ENCODE peak calls at places on chromosomes 5 and 9, in five cellular contexts. F, J, E, D and L are unnamed samples.

GRCh38 chr5:133825631-133826289 is 142.7 kb downstream of the C5orf15 start:
- DNase-seq in J (no peak), E (peak), F (no peak), D (peak), L (no peak)

GRCh38 chr5:58543723-58544122 is 39.2 kb upstream of the RAB3C start:
- DNase-seq in E (no peak), F (no peak), D (no peak), J (no peak), L (no peak)

GRCh38 chr9:109912726-109913460 is 132.9 kb downstream of the PALM2AKAP2 start:
- DNase-seq in J (no peak), E (no peak), D (no peak), F (no peak), L (no peak)

GRCh38 chr5:173271371-173271770 is 36.4 kb upstream of the NKX2-5 start:
- DNase-seq in F (no peak), D (no peak), E (no peak), J (no peak), L (peak)

GRCh38 chr5:38018011-38018410 is 178.2 kb upstream of the GDNF start:
- DNase-seq in E (no peak), D (no peak), F (peak), J (no peak), L (no peak)

GRCh38 chr5:131622633-131623032 is 12.4 kb downstream of the RAPGEF6 start:
- DNase-seq in F (no peak), E (no peak), J (no peak), D (no peak), L (no peak)

GRCh38 chr5:138179277-138179857 is 455 bp downstream of the KIF20A start:
- DNase-seq in E (no peak), F (peak), D (no peak), J (peak), L (no peak)

GRCh38 chr5:100838048-100838473 is 65.0 kb downstream of the ST8SIA4 start:
- DNase-seq in D (no peak), E (no peak), F (no peak), J (no peak), L (no peak)

GRCh38 chr9:76302947-76303550 is 91.2 kb downstream of the RFK start:
- DNase-seq in D (no peak), J (no peak), F (peak), E (no peak), L (peak)

GRCh38 chr9:33236571-33236970 is 3.4 kb upstream of the SPINK4 start:
- DNase-seq in D (no peak), J (no peak), F (no peak), E (no peak), L (no peak)

GRCh38 chr5:17217421-17218352 is at the start of gene BASP1:
- DNase-seq in D (peak), F (peak), E (peak), J (no peak), L (peak)

GRCh38 chr9:91824151-91824550 is 125.9 kb downstream of the ROR2 start:
- DNase-seq in F (no peak), J (no peak), D (no peak), E (no peak), L (no peak)

GRCh38 chr9:86682240-86682639 is 265.1 kb downstream of the GAS1 start:
- DNase-seq in J (no peak), D (no peak), F (no peak), E (no peak), L (no peak)

GRCh38 chr9:78940121-78940855 is 631.5 kb upstream of the TLE4 start:
- DNase-seq in D (no peak), E (no peak), F (no peak), J (no peak), L (no peak)

GRCh38 chr9:132241840-132242620 is 80.2 kb downstream of the NTNG2 start:
- DNase-seq in F (peak), E (peak), J (no peak), D (no peak), L (peak)

GRCh38 chr9:100601216-100601615 is 23.3 kb downstream of the CAVIN4 start:
- DNase-seq in F (peak), D (no peak), E (peak), J (peak), L (peak)

GRCh38 chr9:125663127-125663526 is 43.9 kb downstream of the MAPKAP1 start:
- DNase-seq in J (peak), D (no peak), F (no peak), E (no peak), L (peak)

GRCh38 chr5:142432961-142433360 is 108.1 kb upstream of the SPRY4 start:
- DNase-seq in E (peak), F (no peak), J (peak), D (peak), L (no peak)

DNA sequence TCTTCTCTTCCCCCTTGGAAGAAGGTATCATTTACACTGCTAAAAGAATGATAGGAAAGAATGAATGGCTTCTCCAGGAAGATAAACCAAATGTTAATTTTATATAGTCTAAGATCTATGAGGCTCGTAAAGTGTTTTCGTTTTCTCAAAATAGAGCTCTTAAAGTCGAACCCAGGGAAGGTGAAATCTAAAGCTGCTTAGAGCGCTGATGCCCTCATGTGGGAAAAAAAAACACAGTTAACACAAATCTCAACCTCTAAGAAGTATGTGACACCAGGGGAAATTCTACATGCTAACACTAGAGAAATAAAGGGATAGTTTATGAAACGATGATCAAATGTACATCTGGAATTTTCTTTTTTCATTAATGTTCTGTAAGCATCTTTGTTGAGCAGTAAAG is 257.9 kb downstream of the RASEF start:
- DNase-seq in E (no peak), F (no peak), J (no peak), D (no peak), L (no peak)
- TF ChIP-seq CTCF in E (no peak), F (peak), J (no peak), D (no peak), L (no peak)

GRCh38 chr5:90410178-90410762 is 714 bp upstream of the CETN3 start:
- DNase-seq in E (no peak), D (no peak), F (peak), J (no peak), L (no peak)
- TF ChIP-seq CTCF in E (no peak), D (no peak), F (no peak), J (no peak), L (no peak)

GRCh38 chr9:115494958-115495690 is 377.2 kb upstream of the TNC start:
- DNase-seq in E (no peak), F (peak), D (no peak), J (no peak), L (no peak)

GRCh38 chr9:115498338-115498737 is 380.4 kb upstream of the TNC start:
- DNase-seq in E (no peak), D (no peak), F (peak), J (no peak), L (no peak)

GRCh38 chr9:115494393-115494792 is 376.4 kb upstream of the TNC start:
- DNase-seq in D (no peak), F (no peak), E (no peak), J (no peak), L (no peak)

DNA sequence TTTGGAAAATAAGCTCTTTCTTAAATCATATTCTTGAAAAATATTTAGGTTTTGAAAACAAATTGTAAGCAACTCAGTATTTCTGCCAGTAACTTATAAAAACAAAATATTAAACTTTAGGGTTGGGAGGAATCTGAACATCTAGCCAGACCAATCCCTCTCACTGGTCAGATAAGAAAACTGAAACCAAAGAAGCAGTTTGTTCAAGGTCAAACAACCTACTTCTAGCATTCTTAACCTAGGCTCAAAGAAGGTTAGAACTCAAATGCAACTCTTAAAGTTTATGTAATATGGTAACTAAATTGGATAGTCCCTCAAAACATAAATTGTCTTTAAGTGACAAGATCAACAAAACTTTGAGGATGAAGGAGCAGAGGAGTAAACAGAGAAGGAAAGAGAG is 374.9 kb upstream of the TNC start:
- DNase-seq in J (no peak), E (no peak), F (no peak), D (no peak), L (no peak)
- TF ChIP-seq CTCF in J (no peak), E (no peak), F (no peak), D (no peak), L (no peak)

GRCh38 chr5:95554647-95555548 is at the start of the genes ARSK and SKIC3:
- DNase-seq in F (peak), E (peak), D (peak), J (peak), L (peak)
- TF ChIP-seq CTCF in F (peak), E (peak), D (no peak), J (peak), L (peak)

DNA sequence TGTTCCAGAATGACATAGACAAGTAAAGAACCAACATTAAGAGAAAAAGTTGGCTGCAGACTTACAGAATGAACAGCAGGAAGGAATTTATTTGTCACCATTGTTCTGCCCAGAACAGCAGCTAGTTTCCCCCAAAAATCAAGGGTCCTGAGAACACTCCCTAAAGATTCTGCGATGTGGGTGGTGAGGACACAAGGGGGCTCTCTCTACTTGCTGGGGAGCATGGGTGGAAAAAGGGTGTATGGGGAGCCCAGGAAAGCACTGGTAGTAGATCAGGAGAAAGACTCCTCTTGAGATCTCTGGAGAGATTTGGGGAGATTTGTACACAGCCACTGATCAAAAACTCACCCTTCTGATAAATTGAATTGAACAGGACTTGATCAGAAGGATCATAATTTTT is 316.5 kb downstream of the KCTD16 start:
- DNase-seq in E (no peak), F (no peak), D (no peak), J (no peak), L (no peak)
- TF ChIP-seq CTCF in E (no peak), F (no peak), D (no peak), J (no peak), L (no peak)

DNA sequence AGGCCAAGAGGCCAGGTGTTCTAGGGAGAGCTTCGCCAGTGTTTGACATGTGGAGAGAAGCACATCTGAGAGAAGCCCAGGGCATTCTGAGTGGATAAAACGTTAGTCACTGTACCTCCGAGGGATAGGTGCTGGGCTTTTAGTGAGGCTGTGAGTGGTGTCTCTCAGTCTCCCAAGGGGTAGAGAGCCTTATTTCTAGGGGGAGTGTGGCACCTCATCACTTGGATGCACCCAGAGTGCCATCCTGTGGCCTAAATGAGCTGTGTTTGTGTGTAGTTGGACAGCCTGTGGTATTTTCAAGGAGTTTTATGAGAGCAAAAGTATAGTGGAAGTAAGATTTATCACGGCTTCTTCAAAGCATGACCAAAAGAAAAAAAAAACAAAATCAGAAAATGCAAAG is 1046.9 kb upstream of the WWC1 start:
- DNase-seq in E (no peak), F (peak), D (no peak), J (peak), L (no peak)
- TF ChIP-seq CTCF in E (no peak), F (peak), D (no peak), J (no peak), L (no peak)

GRCh38 chr9:133800266-133800665 is 62.1 kb upstream of the SARDH start:
- DNase-seq in F (no peak), J (no peak), D (no peak), E (no peak), L (no peak)

GRCh38 chr9:133803028-133803585 is 65.0 kb upstream of the SARDH start:
- DNase-seq in F (no peak), E (no peak), D (no peak), J (no peak), L (no peak)

GRCh38 chr9:133802256-133802655 is 64.1 kb upstream of the SARDH start:
- DNase-seq in E (no peak), J (no peak), F (no peak), D (no peak), L (no peak)

GRCh38 chr9:133803745-133804144 is 65.6 kb upstream of the SARDH start:
- DNase-seq in D (no peak), F (no peak), E (no peak), J (no peak), L (no peak)

DNA sequence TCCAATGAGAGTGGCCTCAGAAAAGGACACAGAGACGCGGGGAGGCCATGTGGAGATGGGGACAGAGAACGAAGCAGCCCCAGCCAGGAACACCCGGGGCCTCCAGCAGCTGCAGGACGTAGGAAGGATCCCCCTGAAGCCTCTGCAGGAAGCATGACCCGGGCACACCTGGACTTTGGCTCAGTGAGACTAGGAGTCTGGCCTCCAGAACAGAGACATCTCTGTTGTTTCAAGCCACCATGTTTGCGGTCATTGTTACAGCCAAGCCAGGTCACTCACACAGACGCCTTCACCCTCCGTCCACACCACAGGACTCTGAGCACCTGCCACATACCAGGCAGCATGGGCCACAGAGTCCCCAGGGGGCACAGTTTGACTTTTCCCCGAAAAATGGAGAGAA is 63.6 kb upstream of the SARDH start:
- DNase-seq in D (no peak), J (no peak), F (no peak), E (no peak), L (no peak)
- TF ChIP-seq CTCF in D (no peak), J (no peak), F (no peak), E (no peak), L (no peak)

GRCh38 chr5:108924457-108924961 is 176.8 kb downstream of the FER start:
- DNase-seq in E (no peak), F (peak), J (no peak), D (no peak), L (no peak)
- TF ChIP-seq CTCF in E (no peak), F (peak), J (no peak), D (no peak), L (no peak)

GRCh38 chr5:61623401-61624069 is 291.5 kb downstream of the ZSWIM6 start:
- DNase-seq in D (no peak), E (no peak), F (no peak), J (no peak), L (no peak)
- TF ChIP-seq CTCF in D (no peak), E (no peak), F (peak), J (no peak), L (no peak)

GRCh38 chr9:95044731-95045508 is 272.6 kb downstream of the FANCC start:
- DNase-seq in D (no peak), E (no peak), J (peak), F (peak), L (no peak)
- TF ChIP-seq CTCF in D (no peak), E (no peak), J (peak), F (peak), L (no peak)